ENCODE peak calls at places on chromosomes 5 and 9, in seven cellular contexts. One of them, this sample, is unnamed.

GRCh38 chr5:74384851-74385250 is 255.7 kb downstream of the ENC1 start:
- DNase-seq in GM23338: no peak
- DNase-seq in AG04450: no peak
- DNase-seq in uterus: no peak
- DNase-seq in SJSA1: no peak
- DNase-seq in neuronal stem cell: no peak
- DNase-seq in H7: no peak
- DNase-seq in this sample: no peak

GRCh38 chr9:107504585-107505455 is 15.3 kb upstream of the KLF4 start:
- DNase-seq in GM23338: no peak
- DNase-seq in H7: no peak
- DNase-seq in SJSA1: peak; percentile 54
- DNase-seq in uterus: no peak
- DNase-seq in neuronal stem cell: no peak
- DNase-seq in AG04450: peak; percentile 43
- DNase-seq in this sample: peak; percentile 89

GRCh38 chr9:94156549-94157407 is 72.5 kb downstream of the PTPDC1 start:
- DNase-seq in neuronal stem cell: no peak
- DNase-seq in uterus: peak; percentile 81
- DNase-seq in AG04450: no peak
- DNase-seq in SJSA1: no peak
- DNase-seq in H7: no peak
- DNase-seq in GM23338: no peak
- DNase-seq in this sample: peak; percentile 78

GRCh38 chr9:116870566-116870965 is 183.5 kb downstream of the TRIM32 start:
- DNase-seq in neuronal stem cell: no peak
- DNase-seq in SJSA1: no peak
- DNase-seq in GM23338: peak; percentile 57
- DNase-seq in H7: peak; percentile 48
- DNase-seq in uterus: no peak
- DNase-seq in AG04450: no peak
- DNase-seq in this sample: no peak

GRCh38 chr5:129852747-129853352 is 51.4 kb upstream of the CHSY3 start:
- DNase-seq in H7: peak; percentile 17
- DNase-seq in neuronal stem cell: peak; percentile 85
- DNase-seq in SJSA1: peak; percentile 81
- DNase-seq in AG04450: peak; percentile 26
- DNase-seq in uterus: peak; percentile 64
- DNase-seq in GM23338: peak; percentile 90
- DNase-seq in this sample: peak; percentile 70

GRCh38 chr9:125140576-125140975 is 2.8 kb downstream of the SCAI start:
- DNase-seq in neuronal stem cell: no peak
- DNase-seq in AG04450: no peak
- DNase-seq in H7: no peak
- DNase-seq in GM23338: no peak
- DNase-seq in uterus: no peak
- DNase-seq in SJSA1: no peak
- DNase-seq in this sample: no peak

GRCh38 chr9:127561491-127562270 is 50.4 kb upstream of the STXBP1 start:
- DNase-seq in SJSA1: peak; percentile 99
- DNase-seq in AG04450: peak; percentile 95
- DNase-seq in H7: peak; percentile 82
- DNase-seq in GM23338: peak; percentile 41
- DNase-seq in uterus: peak; percentile 91
- DNase-seq in neuronal stem cell: no peak
- DNase-seq in this sample: peak; percentile 99

GRCh38 chr9:135224921-135225541 is 137.6 kb downstream of the OLFM1 start:
- DNase-seq in H7: no peak
- DNase-seq in uterus: no peak
- DNase-seq in neuronal stem cell: peak; percentile 30
- DNase-seq in GM23338: no peak
- DNase-seq in AG04450: no peak
- DNase-seq in SJSA1: no peak
- DNase-seq in this sample: no peak

GRCh38 chr5:5678909-5679308 is 256.4 kb downstream of the ICE1 start:
- DNase-seq in H7: no peak
- DNase-seq in SJSA1: no peak
- DNase-seq in neuronal stem cell: no peak
- DNase-seq in AG04450: no peak
- DNase-seq in GM23338: no peak
- DNase-seq in uterus: peak; percentile 46
- DNase-seq in this sample: no peak

GRCh38 chr9:109652971-109653370 is 127.0 kb upstream of the PALM2AKAP2 start:
- DNase-seq in SJSA1: no peak
- DNase-seq in AG04450: no peak
- DNase-seq in H7: peak; percentile 39
- DNase-seq in GM23338: peak; percentile 53
- DNase-seq in uterus: no peak
- DNase-seq in neuronal stem cell: no peak
- DNase-seq in this sample: peak; percentile 6

GRCh38 chr5:74624009-74624408 is 16.5 kb downstream of the ENC1 start:
- DNase-seq in uterus: no peak
- DNase-seq in neuronal stem cell: no peak
- DNase-seq in H7: no peak
- DNase-seq in AG04450: no peak
- DNase-seq in SJSA1: no peak
- DNase-seq in GM23338: no peak
- DNase-seq in this sample: no peak

GRCh38 chr5:82044015-82044414 is 72.2 kb downstream of the ATG10 start:
- DNase-seq in uterus: no peak
- DNase-seq in AG04450: no peak
- DNase-seq in neuronal stem cell: no peak
- DNase-seq in GM23338: no peak
- DNase-seq in H7: no peak
- DNase-seq in SJSA1: no peak
- DNase-seq in this sample: no peak

GRCh38 chr5:177442066-177442836 is 4.4 kb upstream of the PRR7 start:
- DNase-seq in H7: no peak
- DNase-seq in neuronal stem cell: no peak
- DNase-seq in uterus: no peak
- DNase-seq in GM23338: no peak
- DNase-seq in AG04450: no peak
- DNase-seq in SJSA1: no peak
- DNase-seq in this sample: no peak

GRCh38 chr9:126763130-126763764 is 41.6 kb upstream of the ZBTB43 start:
- DNase-seq in H7: peak; percentile 64
- DNase-seq in AG04450: no peak
- DNase-seq in GM23338: peak; percentile 60
- DNase-seq in uterus: no peak
- DNase-seq in neuronal stem cell: no peak
- DNase-seq in SJSA1: no peak
- DNase-seq in this sample: no peak

GRCh38 chr5:175377816-175378215 is 66.2 kb downstream of the DRD1 start:
- DNase-seq in AG04450: no peak
- DNase-seq in SJSA1: no peak
- DNase-seq in neuronal stem cell: no peak
- DNase-seq in uterus: no peak
- DNase-seq in GM23338: no peak
- DNase-seq in H7: no peak
- DNase-seq in this sample: no peak

GRCh38 chr5:56088967-56089829 is 94.4 kb upstream of the IL6ST start:
- DNase-seq in neuronal stem cell: no peak
- DNase-seq in uterus: no peak
- DNase-seq in SJSA1: peak; percentile 45
- DNase-seq in GM23338: no peak
- DNase-seq in AG04450: peak; percentile 21
- DNase-seq in H7: no peak
- DNase-seq in this sample: peak; percentile 95

GRCh38 chr5:109866051-109866450 is 176.3 kb downstream of the MAN2A1 start:
- DNase-seq in H7: no peak
- DNase-seq in neuronal stem cell: no peak
- DNase-seq in uterus: no peak
- DNase-seq in AG04450: peak; percentile 15
- DNase-seq in GM23338: no peak
- DNase-seq in SJSA1: peak; percentile 64
- DNase-seq in this sample: no peak

GRCh38 chr5:25444697-25445096 is 799.9 kb upstream of the CDH10 start:
- DNase-seq in H7: no peak
- DNase-seq in SJSA1: no peak
- DNase-seq in GM23338: no peak
- DNase-seq in AG04450: no peak
- DNase-seq in neuronal stem cell: no peak
- DNase-seq in uterus: no peak
- DNase-seq in this sample: no peak

GRCh38 chr5:25435882-25436281 is 791.1 kb upstream of the CDH10 start:
- DNase-seq in uterus: no peak
- DNase-seq in neuronal stem cell: no peak
- DNase-seq in H7: no peak
- DNase-seq in SJSA1: no peak
- DNase-seq in GM23338: no peak
- DNase-seq in AG04450: no peak
- DNase-seq in this sample: no peak

GRCh38 chr5:25436452-25436851 is 791.7 kb upstream of the CDH10 start:
- DNase-seq in neuronal stem cell: no peak
- DNase-seq in H7: no peak
- DNase-seq in AG04450: no peak
- DNase-seq in uterus: no peak
- DNase-seq in SJSA1: no peak
- DNase-seq in GM23338: no peak
- DNase-seq in this sample: no peak

GRCh38 chr5:25439025-25439424 is 794.2 kb upstream of the CDH10 start:
- DNase-seq in GM23338: no peak
- DNase-seq in SJSA1: no peak
- DNase-seq in AG04450: no peak
- DNase-seq in neuronal stem cell: no peak
- DNase-seq in uterus: no peak
- DNase-seq in H7: no peak
- DNase-seq in this sample: no peak

DNA sequence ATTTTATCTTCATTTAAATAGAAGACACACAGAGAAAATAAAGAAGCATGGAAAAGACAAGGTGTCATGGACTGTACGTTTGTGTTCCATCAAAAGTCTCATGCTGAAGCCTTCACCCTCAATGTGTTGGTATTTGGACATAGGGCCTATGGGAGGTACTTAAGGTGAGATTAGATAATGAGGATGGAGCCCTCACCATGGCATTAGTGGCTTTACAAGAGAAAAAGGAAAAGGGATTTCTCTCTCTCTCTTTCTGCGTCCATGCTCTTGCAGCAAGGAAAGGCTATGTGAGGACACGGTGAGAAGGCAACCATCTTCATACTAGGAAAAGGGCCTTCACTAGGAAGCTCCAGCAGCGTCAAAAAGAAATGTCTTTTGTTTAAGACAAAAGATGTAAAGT is 797.0 kb upstream of the CDH10 start:
- DNase-seq in neuronal stem cell: no peak
- DNase-seq in H7: no peak
- DNase-seq in uterus: no peak
- DNase-seq in AG04450: no peak
- DNase-seq in GM23338: no peak
- DNase-seq in SJSA1: no peak
- DNase-seq in this sample: no peak
- H3K4me3 ChIP-seq in neuronal stem cell: no peak overlapping the region
- H3K4me3 ChIP-seq in H7: peak overlapping the region; percentile 49
- H3K4me3 ChIP-seq in uterus: no peak overlapping the region
- H3K4me3 ChIP-seq in AG04450: no peak overlapping the region
- H3K4me3 ChIP-seq in GM23338: peak overlapping the region; percentile 77
- H3K4me3 ChIP-seq in SJSA1: no peak overlapping the region
- H3K4me3 ChIP-seq in this sample: no peak overlapping the region

GRCh38 chr9:17907780-17908513 is 329.1 kb downstream of the SH3GL2 start:
- DNase-seq in SJSA1: no peak
- DNase-seq in AG04450: no peak
- DNase-seq in neuronal stem cell: no peak
- DNase-seq in uterus: no peak
- DNase-seq in H7: no peak
- DNase-seq in GM23338: no peak
- DNase-seq in this sample: peak; percentile 3
- H3K4me3 ChIP-seq in SJSA1: no peak overlapping the region
- H3K4me3 ChIP-seq in AG04450: no peak overlapping the region
- H3K4me3 ChIP-seq in neuronal stem cell: no peak overlapping the region
- H3K4me3 ChIP-seq in uterus: peak overlapping the region; percentile 62
- H3K4me3 ChIP-seq in H7: no peak overlapping the region
- H3K4me3 ChIP-seq in GM23338: peak overlapping the region; percentile 81
- H3K4me3 ChIP-seq in this sample: no peak overlapping the region

GRCh38 chr5:75952963-75953362 is 130.2 kb upstream of the SV2C start:
- DNase-seq in neuronal stem cell: no peak
- DNase-seq in GM23338: no peak
- DNase-seq in AG04450: no peak
- DNase-seq in H7: no peak
- DNase-seq in uterus: no peak
- DNase-seq in SJSA1: no peak
- DNase-seq in this sample: no peak
- H3K4me3 ChIP-seq in neuronal stem cell: no peak overlapping the region
- H3K4me3 ChIP-seq in GM23338: no peak overlapping the region
- H3K4me3 ChIP-seq in AG04450: no peak overlapping the region
- H3K4me3 ChIP-seq in H7: no peak overlapping the region
- H3K4me3 ChIP-seq in uterus: no peak overlapping the region
- H3K4me3 ChIP-seq in SJSA1: no peak overlapping the region
- H3K4me3 ChIP-seq in this sample: no peak overlapping the region

DNA sequence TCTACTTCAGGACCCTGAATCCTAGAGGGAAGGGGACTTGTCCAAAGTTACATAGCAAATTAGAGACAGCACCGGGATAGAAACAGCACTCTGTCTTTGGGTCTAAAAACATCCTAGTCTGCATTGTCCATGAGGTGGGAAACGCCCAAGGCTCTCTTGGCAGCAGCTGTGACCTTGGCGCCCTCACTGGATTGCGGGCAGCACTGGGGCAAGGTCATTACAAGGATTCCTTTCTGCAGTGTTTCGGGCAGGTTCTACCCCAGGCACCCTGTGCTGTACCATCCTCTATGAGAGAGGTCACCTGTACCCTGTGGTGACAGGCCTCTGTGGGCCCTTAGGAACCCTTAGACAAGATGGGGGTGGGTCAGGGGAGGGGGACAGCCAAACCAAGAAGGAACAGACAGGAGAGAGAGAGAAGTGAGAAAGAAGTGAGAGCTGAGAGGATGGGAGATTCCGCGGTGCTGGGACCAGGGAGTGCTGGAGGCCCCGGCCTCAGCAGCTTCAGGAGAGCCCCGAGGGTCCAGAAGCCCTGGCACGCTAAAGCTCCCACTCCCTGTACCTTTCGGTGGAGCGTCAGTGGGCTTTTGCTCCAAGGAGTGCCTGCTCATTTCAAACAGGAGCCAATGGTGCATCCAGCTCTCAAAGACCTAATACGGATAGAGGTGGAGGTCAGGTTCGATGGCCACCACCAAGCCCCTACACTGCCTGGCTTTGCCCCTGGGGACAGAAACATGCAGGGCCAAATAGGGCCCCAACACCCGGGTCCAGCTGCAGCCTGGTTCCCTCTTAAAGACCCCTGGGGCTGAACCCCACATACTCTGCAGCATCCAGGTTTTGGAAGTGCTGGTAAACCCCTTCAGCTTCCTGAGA is 8.4 kb downstream of the CD74 start:
- DNase-seq in GM23338: no peak
- DNase-seq in uterus: no peak
- DNase-seq in AG04450: no peak
- DNase-seq in SJSA1: no peak
- DNase-seq in H7: peak; percentile 37
- DNase-seq in neuronal stem cell: no peak
- DNase-seq in this sample: no peak
- H3K4me3 ChIP-seq in GM23338: no peak overlapping the region
- H3K4me3 ChIP-seq in uterus: no peak overlapping the region
- H3K4me3 ChIP-seq in AG04450: no peak overlapping the region
- H3K4me3 ChIP-seq in SJSA1: no peak overlapping the region
- H3K4me3 ChIP-seq in H7: no peak overlapping the region
- H3K4me3 ChIP-seq in neuronal stem cell: no peak overlapping the region
- H3K4me3 ChIP-seq in this sample: no peak overlapping the region